ENCODE peak calls at places on chromosomes 2 and 18, in five cellular contexts. R is IMR-90, N is sigmoid colon, F is uterus, V is heart left ventricle. Q is an unnamed sample.

GRCh38 chr18:35085450-35086032 is 44.3 kb downstream of the MAPRE2 start:
- DNase-seq in R (no peak), N (no peak), F (no peak), V (no peak), Q (no peak)

GRCh38 chr2:47230418-47230817 is 75.3 kb upstream of the STPG4 start:
- DNase-seq in R (peak; percentile 29), N (peak; percentile 93), F (peak; percentile 46), V (peak; percentile 41), Q (peak; percentile 36)

GRCh38 chr18:50819027-50819726 is 639 bp downstream of the MRO start:
- DNase-seq in R (no peak), N (peak; percentile 67), F (peak; percentile 14), V (peak; percentile 39), Q (peak; percentile 23)

GRCh38 chr18:21179590-21180220 is 62.3 kb upstream of the GREB1L start:
- DNase-seq in R (peak; percentile 73), N (no peak), F (peak; percentile 37), V (peak; percentile 52), Q (peak; percentile 46)

GRCh38 chr18:74040459-74041332 is 106.9 kb downstream of the FBXO15 start:
- DNase-seq in R (peak; percentile 11), N (no peak), F (no peak), V (no peak), Q (no peak)

GRCh38 chr2:240567137-240567871 is 980 bp upstream of the RNPEPL1 start:
- DNase-seq in R (no peak), N (peak; percentile 68), F (peak; percentile 31), V (peak; percentile 24), Q (no peak)

GRCh38 chr2:56583796-56584313 is 400.1 kb downstream of the CCDC85A start:
- DNase-seq in R (no peak), N (no peak), F (no peak), V (no peak), Q (no peak)

GRCh38 chr2:63614448-63614968 is 25.7 kb downstream of the MDH1 start:
- DNase-seq in R (peak; percentile 61), N (no peak), F (no peak), V (no peak), Q (no peak)

GRCh38 chr2:65129276-65129612 is 662 bp downstream of the RAB1A start:
- DNase-seq in R (no peak), N (no peak), F (no peak), V (no peak), Q (no peak)

GRCh38 chr2:241208058-241208457 is 19.6 kb downstream of the ANO7 start:
- DNase-seq in R (no peak), N (no peak), F (no peak), V (no peak), Q (no peak)

GRCh38 chr2:120737802-120738516 is 2.3 kb downstream of the GLI2 start:
- DNase-seq in R (no peak), N (no peak), F (no peak), V (no peak), Q (peak; percentile 83)

GRCh38 chr2:198127627-198128026 is 323.2 kb downstream of the PLCL1 start:
- DNase-seq in R (peak; percentile 71), N (no peak), F (peak; percentile 21), V (peak; percentile 50), Q (no peak)

GRCh38 chr18:6561029-6561861 is 146.5 kb upstream of the L3MBTL4 start:
- DNase-seq in R (peak; percentile 67), N (peak; percentile 75), F (peak; percentile 67), V (peak; percentile 33), Q (no peak)

GRCh38 chr2:105796131-105796638 is 51.5 kb downstream of the NCK2 start:
- DNase-seq in R (no peak), N (no peak), F (no peak), V (no peak), Q (no peak)

GRCh38 chr2:171244466-171244969 is 83.8 kb upstream of the TLK1 start:
- DNase-seq in R (peak; percentile 87), N (no peak), F (no peak), V (no peak), Q (no peak)

GRCh38 chr2:42917374-42918017 is 125.1 kb upstream of the HAAO start:
- DNase-seq in R (peak; percentile 95), N (peak; percentile 84), F (peak; percentile 68), V (peak; percentile 68), Q (no peak)

GRCh38 chr2:144950874-144951560 is 431.1 kb upstream of the ZEB2 start:
- DNase-seq in R (peak; percentile 88), N (no peak), F (no peak), V (no peak), Q (no peak)

GRCh38 chr2:202373490-202373889 is 2.6 kb upstream of the BMPR2 start:
- DNase-seq in R (peak; percentile 58), N (no peak), F (no peak), V (no peak), Q (no peak)

GRCh38 chr18:26233208-26233607 is 7.0 kb downstream of the TAF4B start:
- DNase-seq in R (no peak), N (no peak), F (no peak), V (no peak), Q (no peak)

GRCh38 chr2:141515931-141516330 is 614.9 kb downstream of the LRP1B start:
- DNase-seq in R (no peak), N (no peak), F (no peak), V (no peak), Q (no peak)

GRCh38 chr2:158305501-158305900 is 151.1 kb downstream of the CCDC148 start:
- DNase-seq in R (no peak), N (no peak), F (no peak), V (no peak), Q (no peak)

GRCh38 chr2:13581471-13581870 is 864.7 kb downstream of the TRIB2 start:
- DNase-seq in R (no peak), N (no peak), F (no peak), V (no peak), Q (no peak)

GRCh38 chr2:37602040-37602439 is 69.4 kb downstream of the CDC42EP3 start:
- DNase-seq in R (no peak), N (no peak), F (no peak), V (no peak), Q (no peak)

GRCh38 chr2:150507071-150507470 is 19.6 kb upstream of the RND3 start:
- DNase-seq in R (no peak), N (no peak), F (no peak), V (no peak), Q (no peak)

DNA sequence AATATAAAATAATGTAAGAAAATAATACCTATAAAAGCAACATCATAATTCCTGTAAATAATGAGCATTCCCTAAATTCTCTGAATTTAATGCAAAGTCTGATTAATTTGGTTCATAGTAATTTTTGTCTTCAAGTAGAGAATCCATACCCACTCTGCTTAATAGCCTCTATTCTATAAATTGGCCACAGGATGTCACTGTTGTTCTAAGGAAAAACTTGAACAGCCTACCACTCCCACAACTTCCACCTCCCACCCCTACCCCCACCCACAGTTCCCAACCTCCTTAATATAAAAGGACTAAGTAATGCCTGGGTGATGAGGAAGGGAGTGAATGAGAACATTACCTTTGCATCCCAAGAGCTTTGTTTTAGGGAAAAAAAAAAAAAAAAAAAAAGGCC is 27.2 kb upstream of the BBS5 start:
- DNase-seq in R (peak; percentile 58), N (no peak), F (no peak), V (no peak), Q (no peak)
- TF ChIP-seq CTCF in R (peak; percentile 63), N (peak; percentile 18), F (no peak), V (peak; percentile 41), Q (peak; percentile 40)

GRCh38 chr18:80034068-80034851 is at the start of gene RBFA:
- DNase-seq in R (peak; percentile 98), N (peak; percentile 100), F (peak; percentile 100), V (peak; percentile 100), Q (peak; percentile 100)
- TF ChIP-seq POLR2A in R (peak; percentile 73), N (no peak), F (peak; percentile 70), V (no peak), Q (peak; percentile 72)

GRCh38 chr2:233832869-233833812 is 21.2 kb downstream of the HJURP start:
- DNase-seq in R (peak; percentile 73), N (peak; percentile 61), F (peak; percentile 25), V (no peak), Q (no peak)
- H3K4me1 ChIP-seq in R (peaks cover 3% of the 10 kb centered on the region), N (no peaks in the 10 kb centered on the region), F (no peaks in the 10 kb centered on the region), V (no peaks in the 10 kb centered on the region), Q (no peaks in the 10 kb centered on the region)

GRCh38 chr18:42051411-42051810 is 96.4 kb downstream of the PIK3C3 start:
- DNase-seq in R (no peak), N (no peak), F (no peak), V (no peak), Q (no peak)

GRCh38 chr18:42053188-42053781 is 98.3 kb downstream of the PIK3C3 start:
- DNase-seq in R (peak; percentile 62), N (no peak), F (peak; percentile 24), V (peak; percentile 31), Q (peak; percentile 6)

GRCh38 chr18:42048150-42048549 is 93.1 kb downstream of the PIK3C3 start:
- DNase-seq in R (peak; percentile 93), N (no peak), F (no peak), V (no peak), Q (no peak)

GRCh38 chr18:42047721-42048120 is 92.7 kb downstream of the PIK3C3 start:
- DNase-seq in R (peak; percentile 64), N (no peak), F (no peak), V (no peak), Q (no peak)

DNA sequence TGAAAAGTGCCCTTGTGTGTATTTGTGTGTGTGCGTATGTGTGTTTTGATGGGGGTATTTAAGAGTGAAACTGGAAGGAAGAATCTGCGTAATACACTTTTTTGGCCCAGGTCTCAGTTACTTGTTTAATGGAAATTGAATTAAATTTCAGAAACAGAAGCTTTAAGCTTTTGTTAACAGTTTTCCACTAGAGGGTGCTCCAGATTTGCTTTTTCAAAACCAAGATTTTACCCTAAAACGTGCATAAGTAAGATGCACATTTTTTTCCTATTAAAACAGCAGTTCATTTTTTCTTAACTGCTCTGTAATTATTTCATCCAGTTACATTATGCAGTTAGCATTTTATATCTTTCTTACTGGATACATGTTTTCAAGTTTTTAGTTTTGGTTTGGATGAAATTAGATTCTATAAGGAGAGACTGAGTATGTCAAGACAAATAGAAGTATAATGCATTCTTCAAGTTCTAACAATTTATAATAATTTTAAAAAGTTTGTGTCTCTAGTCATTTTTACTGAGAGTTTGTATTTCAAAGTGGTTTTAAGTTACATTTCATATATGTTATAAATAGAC is 97.2 kb downstream of the PIK3C3 start:
- DNase-seq in R (peak; percentile 52), N (no peak), F (no peak), V (no peak), Q (no peak)
- TF ChIP-seq CTCF in R (peak; percentile 57), N (peak; percentile 15), F (peak; percentile 13), V (peak; percentile 18), Q (no peak)

GRCh38 chr2:36416370-36417165 is 61.0 kb downstream of the CRIM1 start:
- DNase-seq in R (no peak), N (no peak), F (peak; percentile 36), V (peak; percentile 34), Q (no peak)
- TF ChIP-seq POLR2A in R (no peak), N (no peak), F (no peak), V (no peak), Q (no peak)